ENCODE peak calls at places on chromosomes 5 and 9, in four cellular contexts. F is A549, T is K562, H is WTC11. Y is an unnamed sample.

GRCh38 chr9:113352006-113352405 is 2.7 kb downstream of the BSPRY start:
- DNase-seq in F (no peak), T (no peak), H (no peak), Y (peak)

GRCh38 chr5:5331838-5332237 is 90.6 kb upstream of the ICE1 start:
- DNase-seq in F (no peak), T (no peak), H (no peak), Y (no peak)

GRCh38 chr5:126846344-126846743 is 69.4 kb downstream of the LMNB1 start:
- DNase-seq in F (no peak), T (peak), H (no peak), Y (no peak)

GRCh38 chr5:58469895-58470294 is 10.0 kb upstream of the PLK2 start:
- DNase-seq in F (no peak), T (no peak), H (no peak), Y (no peak)

GRCh38 chr9:87464110-87464991 is 33.3 kb upstream of the DAPK1 start:
- DNase-seq in F (no peak), T (no peak), H (no peak), Y (no peak)

GRCh38 chr5:123037104-123037418 is 536 bp upstream of the PPIC start:
- DNase-seq in F (no peak), T (no peak), H (no peak), Y (no peak)

GRCh38 chr9:127520941-127521918 is 69.9 kb downstream of the LRSAM1 start:
- DNase-seq in F (no peak), T (no peak), H (peak), Y (no peak)

GRCh38 chr9:96075757-96076156 is 200.3 kb downstream of the ERCC6L2 start:
- DNase-seq in F (no peak), T (no peak), H (no peak), Y (no peak)

GRCh38 chr9:77945798-77946197 is 85.8 kb downstream of the GNAQ start:
- DNase-seq in F (no peak), T (no peak), H (no peak), Y (no peak)
- TF ChIP-seq USF2 in F (no peak), T (no peak), H (no peak), Y (no peak)

GRCh38 chr9:83472221-83472665 is 66.0 kb downstream of the FRMD3 start:
- DNase-seq in F (peak), T (no peak), H (no peak), Y (peak)
- TF ChIP-seq NR3C1 in F (no peak), T (no peak), H (no peak), Y (no peak)

GRCh38 chr5:177444106-177445051 is 2.2 kb upstream of the PRR7 start:
- DNase-seq in F (no peak), T (peak), H (no peak), Y (no peak)
- TF ChIP-seq USF2 in F (no peak), T (no peak), H (no peak), Y (no peak)

GRCh38 chr5:135308245-135308644 is 90.8 kb downstream of the MACROH2A1 start:
- DNase-seq in F (no peak), T (no peak), H (no peak), Y (no peak)

GRCh38 chr5:135303582-135304173 is 95.4 kb downstream of the MACROH2A1 start:
- DNase-seq in F (no peak), T (no peak), H (no peak), Y (no peak)

GRCh38 chr5:135306557-135306956 is 92.5 kb downstream of the MACROH2A1 start:
- DNase-seq in F (no peak), T (no peak), H (no peak), Y (no peak)

GRCh38 chr5:135307143-135307903 is 91.7 kb downstream of the MACROH2A1 start:
- DNase-seq in F (no peak), T (no peak), H (peak), Y (no peak)

GRCh38 chr5:135304352-135305221 is 94.4 kb downstream of the MACROH2A1 start:
- DNase-seq in F (no peak), T (peak), H (no peak), Y (peak)
- TF ChIP-seq NR3C1 in F (no peak), T (no peak), H (no peak), Y (no peak)

GRCh38 chr5:72525816-72526215 is 18.6 kb upstream of the ZNF366 start:
- DNase-seq in F (no peak), T (no peak), H (no peak), Y (no peak)
- TF ChIP-seq USF2 in F (no peak), T (no peak), H (no peak), Y (no peak)

GRCh38 chr5:170628691-170629565 is 125.1 kb downstream of the KCNIP1 start:
- DNase-seq in F (no peak), T (no peak), H (no peak), Y (no peak)
- TF ChIP-seq NR3C1 in F (no peak), T (no peak), H (no peak), Y (no peak)

DNA sequence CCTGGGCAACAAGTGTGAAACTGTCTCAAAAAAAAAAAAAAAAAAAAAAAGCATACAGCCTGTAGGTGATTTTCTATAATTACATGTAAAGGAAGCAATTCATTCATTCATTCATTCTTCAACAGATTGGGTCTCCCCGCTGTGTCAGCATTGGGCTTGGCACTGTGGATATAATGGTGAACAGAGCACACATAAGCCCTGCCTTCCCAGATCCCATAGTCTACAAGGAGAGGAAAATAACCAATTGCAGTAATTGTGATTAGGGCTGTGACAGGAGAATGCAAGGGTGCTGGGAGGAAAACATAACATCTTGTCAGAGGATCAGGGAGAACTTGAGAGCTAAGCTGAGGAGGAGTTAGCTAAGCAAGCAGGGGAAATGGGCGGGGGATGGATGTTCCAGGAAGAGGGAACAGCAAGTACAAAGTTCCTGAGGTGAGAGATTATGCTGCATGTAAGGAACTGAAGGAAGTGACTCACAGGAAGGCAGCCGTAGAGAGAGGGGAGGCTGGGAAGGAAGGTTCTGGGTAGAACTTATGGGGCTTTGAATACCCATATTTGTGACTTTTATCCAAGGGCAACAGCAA is 24.0 kb upstream of the KLF9 start:
- DNase-seq in F (peak), T (peak), H (no peak), Y (peak)
- TF ChIP-seq USF2 in F (no peak), T (no peak), H (no peak), Y (no peak)

DNA sequence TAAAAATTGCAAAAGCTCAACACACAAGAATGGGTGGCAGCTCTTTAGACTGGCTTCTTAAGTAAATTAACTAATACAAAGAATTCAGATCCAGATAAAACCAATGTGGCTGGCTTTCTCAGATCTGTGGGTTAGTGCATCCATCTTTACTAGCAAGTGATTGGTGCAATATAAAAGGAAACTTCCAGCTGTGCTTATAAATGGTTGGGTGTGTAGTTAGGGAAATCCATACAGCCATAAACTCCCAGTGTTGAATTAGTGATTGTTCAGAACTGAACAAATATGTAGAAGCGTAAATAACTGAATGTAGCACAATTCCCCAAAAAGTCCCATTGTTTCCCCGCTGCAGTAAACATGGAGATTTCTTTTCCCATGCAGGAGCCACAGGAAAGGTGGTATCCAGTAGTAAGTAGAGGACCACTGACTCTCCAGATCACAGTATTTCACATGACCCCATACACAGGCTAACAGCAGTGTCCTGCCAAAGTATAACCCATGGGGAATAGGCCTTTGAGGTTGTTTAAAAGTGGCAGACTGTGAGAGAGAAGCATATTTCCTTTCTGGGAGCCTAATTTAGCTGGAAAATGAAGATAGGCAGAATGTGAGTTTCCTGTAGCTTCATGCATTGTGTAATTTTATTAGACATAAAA is 173.1 kb upstream of the SLC12A2 start:
- DNase-seq in F (no peak), T (no peak), H (no peak), Y (no peak)
- TF ChIP-seq NR3C1 in F (no peak), T (no peak), H (no peak), Y (no peak)

DNA sequence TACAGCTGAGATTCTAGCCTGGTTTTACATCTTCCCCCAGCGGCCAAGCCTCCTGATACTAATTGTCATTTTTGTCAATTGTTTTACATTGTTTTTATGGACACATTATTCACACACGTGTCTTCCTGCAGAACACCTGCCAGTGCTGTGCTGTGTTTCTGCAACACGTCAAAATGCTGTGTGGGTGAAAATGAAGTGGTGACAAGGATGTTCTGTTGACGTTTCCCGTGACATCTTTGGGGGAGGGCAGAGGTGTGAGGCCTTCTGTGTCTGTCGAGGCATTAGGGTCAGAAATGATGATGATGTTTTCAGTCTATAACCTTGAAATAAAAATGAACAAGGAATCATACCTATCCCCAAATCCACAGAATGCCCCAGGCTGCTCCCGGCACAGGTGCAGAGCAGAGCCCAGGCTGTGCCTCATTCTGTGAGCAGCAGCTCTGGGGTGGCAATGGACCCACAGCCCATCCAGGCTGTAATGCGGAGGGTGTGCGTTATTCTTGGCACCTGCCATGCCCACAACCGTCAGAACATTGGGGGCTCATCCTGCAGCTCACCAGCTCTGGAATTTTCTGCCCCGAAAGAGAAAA is 23.6 kb upstream of the CEP72 start:
- DNase-seq in F (no peak), T (no peak), H (no peak), Y (no peak)
- TF ChIP-seq USF2 in F (no peak), T (no peak), H (no peak), Y (no peak)

DNA sequence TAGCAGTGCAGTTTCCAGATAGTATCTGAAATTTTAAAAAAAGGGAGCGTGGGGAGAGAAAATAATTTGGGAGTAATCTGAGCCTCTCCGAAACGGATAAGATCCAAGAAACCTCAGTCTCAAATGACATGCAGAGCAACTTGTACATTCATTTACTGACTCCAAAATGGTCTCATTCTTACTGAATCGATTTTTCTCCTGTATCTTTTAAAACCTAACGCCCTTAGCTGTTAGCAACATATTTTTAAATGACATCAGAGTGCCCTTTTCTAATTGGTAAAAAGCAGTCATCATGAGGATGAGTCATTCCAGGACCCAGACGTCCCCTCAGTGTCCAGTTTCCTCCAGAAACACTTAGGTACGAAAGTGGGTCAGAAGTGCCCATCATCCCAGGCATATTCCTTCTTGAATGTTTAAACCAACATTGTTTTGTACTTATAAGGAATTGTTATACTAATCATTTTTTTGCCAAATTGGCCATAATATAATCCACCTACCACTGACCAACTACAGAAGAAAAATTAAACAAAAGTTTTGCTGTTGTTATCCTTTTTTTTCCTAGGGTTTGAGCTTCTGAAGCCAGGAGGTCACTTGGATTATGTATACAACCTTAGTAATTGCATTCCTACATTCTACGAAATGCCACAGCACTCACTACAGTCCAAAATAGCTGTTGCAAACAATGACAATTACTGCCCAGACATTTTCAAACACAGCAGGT is 354.4 kb downstream of the ADAMTS6 start:
- DNase-seq in F (no peak), T (no peak), H (no peak), Y (no peak)
- TF ChIP-seq NR3C1 in F (no peak), T (no peak), H (no peak), Y (no peak)

Y was measured in HepG2.